ENCODE peak calls at places on chromosomes 7 and 10, in ten cellular contexts. O is Peyer's patch; Y is activated CD4-positive, alpha-beta T cell treated with anti-CD3 and anti-CD28 coated beads for 24 hours; P is H9; B is AG09319; V is substantia nigra; U is pancreas; D is upper lobe of right lung; C is neural progenitor cell; X is left colon. J is an unnamed sample.

GRCh38 chr10:34495938-34496337 is 319.2 kb downstream of the PARD3 start:
- DNase-seq in O (no peak), Y (no peak), P (no peak), B (no peak), V (no peak), U (no peak), D (no peak), C (no peak), X (no peak), J (no peak)

GRCh38 chr10:5196613-5197234 is at the start of gene AKR1C4:
- DNase-seq in O (no peak), Y (no peak), P (no peak), B (no peak), V (no peak), U (no peak), D (no peak), C (no peak), X (no peak), J (no peak)

GRCh38 chr10:45375716-45376231 is 1.8 kb downstream of the ALOX5 start:
- DNase-seq in O (no peak), Y (no peak), P (no peak), B (no peak), V (no peak), U (no peak), D (peak), C (no peak), X (no peak), J (no peak)

GRCh38 chr10:101773923-101774588 is 1.9 kb downstream of the FGF8 start:
- DNase-seq in O (no peak), Y (no peak), P (no peak), B (no peak), V (no peak), U (no peak), D (no peak), C (peak), X (no peak), J (no peak)

GRCh38 chr7:22823142-22823497 is 471 bp upstream of the TOMM7 start:
- DNase-seq in O (no peak), Y (no peak), P (no peak), B (no peak), V (no peak), U (no peak), D (no peak), C (no peak), X (no peak), J (no peak)

GRCh38 chr10:101833466-101833865 is 10.1 kb downstream of the KCNIP2 start:
- DNase-seq in O (no peak), Y (no peak), P (no peak), B (no peak), V (no peak), U (no peak), D (peak), C (no peak), X (no peak), J (no peak)

GRCh38 chr10:35415505-35415904 is 79.2 kb downstream of the CCNY start:
- DNase-seq in O (no peak), Y (no peak), P (no peak), B (no peak), V (no peak), U (no peak), D (no peak), C (no peak), X (no peak), J (no peak)

GRCh38 chr7:5773661-5774086 is 7.8 kb downstream of the RNF216 start:
- DNase-seq in O (no peak), Y (no peak), P (no peak), B (peak), V (no peak), U (no peak), D (no peak), C (no peak), X (no peak), J (no peak)

GRCh38 chr7:80831996-80832395 is 86.9 kb downstream of the SEMA3C start:
- DNase-seq in O (no peak), Y (no peak), P (no peak), B (no peak), V (no peak), U (no peak), D (no peak), C (no peak), X (no peak), J (no peak)

GRCh38 chr7:47435889-47436312 is 146.0 kb downstream of the TNS3 start:
- DNase-seq in O (peak), Y (no peak), P (peak), B (peak), V (peak), U (no peak), D (no peak), C (peak), X (peak), J (peak)

GRCh38 chr7:18978108-18978495 is 139.3 kb downstream of the TWIST1 start:
- DNase-seq in O (no peak), Y (no peak), P (no peak), B (peak), V (no peak), U (no peak), D (no peak), C (no peak), X (no peak), J (no peak)

GRCh38 chr7:138125598-138126111 is 49.4 kb downstream of the AKR1D1 start:
- DNase-seq in O (no peak), Y (no peak), P (no peak), B (no peak), V (no peak), U (no peak), D (no peak), C (no peak), X (no peak), J (no peak)

J was measured in nephron progenitor cell.